ENCODE peak calls at places on chromosomes 7 and 10, in seven cellular contexts. C, G, A, U, M, H and E are unnamed samples.

GRCh38 chr7:72467237-72467636 is 55.1 kb upstream of the CALN1 start:
- DNase-seq in C (no peak), G (no peak), M (no peak), H (no peak), U (no peak), A (no peak), E (no peak)

GRCh38 chr7:29412912-29413311 is 150.7 kb upstream of the PRR15 start:
- DNase-seq in A (no peak), H (no peak), C (no peak), M (no peak), U (no peak), G (peak), E (no peak)

GRCh38 chr7:38321515-38321944 is 48.1 kb upstream of the TARP start:
- DNase-seq in M (no peak), H (no peak), U (no peak), A (no peak), G (no peak), C (no peak), E (no peak)

GRCh38 chr7:121546632-121547340 is 150.7 kb upstream of the FAM3C start:
- DNase-seq in A (no peak), C (no peak), H (no peak), U (no peak), M (no peak), G (no peak), E (no peak)

GRCh38 chr10:73517166-73517888 is 21.5 kb upstream of the PPP3CB start:
- DNase-seq in M (no peak), G (no peak), A (no peak), H (peak), C (no peak), U (no peak), E (no peak)

GRCh38 chr7:156178857-156179256 is 366.6 kb upstream of the SHH start:
- DNase-seq in M (no peak), A (no peak), U (no peak), H (no peak), G (no peak), C (no peak), E (no peak)

GRCh38 chr10:35432781-35433338 is 96.6 kb downstream of the CCNY start:
- DNase-seq in C (no peak), U (no peak), A (no peak), H (no peak), M (no peak), G (no peak), E (no peak)

GRCh38 chr7:13980474-13980873 is 9.0 kb downstream of the ETV1 start:
- DNase-seq in M (no peak), G (no peak), A (no peak), C (no peak), H (peak), U (no peak), E (no peak)

GRCh38 chr10:99467236-99467999 is 37.0 kb upstream of the GOT1 start:
- DNase-seq in C (no peak), M (no peak), A (no peak), G (no peak), U (no peak), H (no peak), E (peak)

GRCh38 chr7:151249034-151249731 is 689 bp upstream of the SMARCD3 start:
- DNase-seq in G (no peak), M (no peak), C (no peak), H (peak), U (no peak), A (peak), E (peak)

GRCh38 chr10:90856261-90856660 is 1.6 kb downstream of the HTR7 start:
- DNase-seq in M (no peak), C (no peak), G (no peak), H (no peak), A (no peak), U (no peak), E (no peak)

GRCh38 chr10:104795411-104795810 is 154.3 kb downstream of the SORCS3 start:
- DNase-seq in A (no peak), C (no peak), M (no peak), G (no peak), H (no peak), U (no peak), E (no peak)

GRCh38 chr10:72881291-72881690 is 12.2 kb upstream of the OIT3 start:
- DNase-seq in M (no peak), C (no peak), A (no peak), H (no peak), G (no peak), U (no peak), E (no peak)

DNA sequence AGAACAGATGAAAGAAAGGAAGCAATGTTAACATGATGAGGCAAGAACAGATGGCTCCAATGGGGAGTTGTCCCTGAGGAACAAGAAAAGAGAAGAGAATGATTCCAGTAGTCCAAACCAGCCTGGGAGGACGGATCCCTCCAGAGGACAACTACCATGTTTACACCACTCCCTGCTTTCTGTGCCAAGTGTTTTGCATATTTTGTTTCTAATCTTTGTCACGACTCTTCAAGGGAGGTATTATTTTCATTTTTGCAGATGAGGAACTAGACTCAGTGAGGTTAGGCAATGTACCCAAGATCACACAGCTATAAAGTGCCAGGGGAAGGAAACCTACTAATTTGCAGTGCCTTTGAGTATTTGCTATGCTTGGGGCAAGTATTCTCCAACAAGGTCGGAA is 116.2 kb downstream of the PARP12 start:
- DNase-seq in G (no peak), M (no peak), H (no peak), C (no peak), U (no peak), A (no peak), E (no peak)
- H3K4me2 ChIP-seq in G (no peak), M (no peak), H (no peak), C (no peak), U (no peak), A (no peak), E (no peak)

DNA sequence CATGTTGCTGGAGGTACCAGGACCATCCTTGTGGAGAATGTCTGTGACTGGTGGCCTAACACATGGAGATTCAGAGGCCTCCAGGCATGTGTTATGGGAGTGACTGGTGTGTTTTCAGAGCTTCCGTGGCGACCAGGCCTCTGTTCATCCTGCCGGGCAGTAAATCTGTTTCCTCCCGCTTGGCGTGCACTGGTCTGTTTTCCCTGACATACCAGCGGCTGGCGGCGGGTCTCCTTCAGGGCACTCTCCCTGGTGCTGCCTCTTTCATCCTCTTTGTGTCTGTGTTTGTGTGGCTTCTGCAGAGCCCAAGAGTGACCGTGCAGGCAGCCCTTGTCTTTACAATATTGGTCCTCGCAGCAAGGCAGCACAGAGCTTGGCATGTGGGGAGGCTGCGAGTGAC is 385.1 kb upstream of the MKI67 start:
- DNase-seq in H (no peak), U (no peak), C (no peak), G (no peak), A (no peak), M (no peak), E (no peak)
- TF ChIP-seq POLR2A in H (no peak), U (no peak), C (no peak), G (no peak), A (no peak), M (no peak), E (no peak)

DNA sequence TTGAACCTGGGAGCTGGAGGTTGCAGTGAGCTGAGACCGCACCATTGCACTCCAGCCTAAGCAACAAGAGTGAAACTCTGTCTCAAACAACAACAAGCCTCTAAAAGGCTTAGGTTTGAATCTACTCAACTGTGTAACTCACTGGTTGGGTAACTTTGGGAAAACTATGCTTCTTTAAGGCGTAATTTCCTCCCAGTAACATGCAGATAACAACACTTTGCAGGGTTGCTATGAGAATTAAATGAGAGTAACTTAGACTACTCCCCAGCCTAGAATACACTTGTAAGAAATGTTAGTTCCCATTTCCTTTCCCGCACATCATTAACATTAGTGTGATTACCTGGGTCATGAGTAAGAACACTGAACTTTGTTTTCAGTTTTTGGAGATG is 5.4 kb upstream of the MYPN start:
- DNase-seq in C (no peak), M (no peak), U (no peak), A (no peak), H (no peak), G (no peak), E (no peak)
- TF ChIP-seq MAX in C (no peak), M (no peak), U (no peak), A (no peak), H (no peak), G (no peak), E (no peak)

GRCh38 chr7:4840097-4840501 is 21.7 kb downstream of the PAPOLB start:
- DNase-seq in U (no peak), H (no peak), C (no peak), A (no peak), G (no peak), M (no peak), E (no peak)
- H3K4me2 ChIP-seq in U (no peak), H (no peak), C (no peak), A (no peak), G (no peak), M (no peak), E (no peak)

DNA sequence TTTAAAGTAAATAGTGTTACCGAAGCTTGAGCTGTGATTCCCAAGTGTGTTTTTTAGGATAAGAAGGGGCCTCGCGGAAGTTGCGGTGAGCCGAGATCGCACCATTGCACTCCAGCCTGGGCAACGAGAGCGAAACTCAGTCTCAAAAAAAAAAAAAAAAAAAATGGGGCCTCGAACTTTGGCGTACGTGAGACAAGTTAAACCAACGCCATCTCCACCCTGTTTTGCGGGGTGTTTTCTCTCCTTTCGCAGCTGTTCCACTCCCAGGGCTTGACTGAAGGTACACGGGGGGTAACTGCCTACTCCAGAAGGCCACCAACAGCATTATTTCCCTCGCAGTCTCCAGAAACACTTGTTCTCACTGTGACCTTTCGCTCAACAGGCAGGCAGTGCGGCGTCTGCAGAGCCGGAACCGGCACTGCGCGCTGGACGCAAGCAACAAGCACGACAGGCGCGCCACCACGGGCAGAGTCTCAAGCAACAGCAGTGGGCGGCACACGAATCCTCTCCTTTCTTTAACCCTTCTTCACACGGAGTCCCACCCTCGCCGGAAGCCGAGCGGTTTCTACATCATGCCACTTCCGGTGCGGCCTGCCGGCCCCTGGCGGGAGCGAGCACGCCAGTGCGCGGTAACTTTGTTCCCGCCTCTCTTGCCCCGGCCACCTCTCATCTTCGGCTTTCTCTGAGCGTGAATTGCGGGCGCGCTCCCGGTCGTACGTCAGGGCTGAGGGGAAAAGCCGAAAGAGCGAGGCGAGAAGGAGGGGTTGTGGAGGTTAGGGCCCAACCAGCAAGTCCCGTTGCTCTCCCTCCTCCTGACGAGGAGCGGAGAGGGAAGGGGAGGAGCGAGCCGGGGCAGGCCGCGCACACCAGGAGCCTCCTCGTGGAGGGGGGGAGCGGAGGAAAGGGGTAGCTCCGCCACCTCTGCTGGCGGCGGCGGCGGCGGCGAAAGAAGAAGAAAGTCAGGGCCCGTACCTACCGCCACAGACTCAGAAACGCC is 826 bp upstream of the CDK13 start:
- DNase-seq in G (peak), C (peak), U (peak), A (peak), M (peak), H (peak), E (peak)
- TF ChIP-seq POLR2A in G (no peak), C (peak), U (peak), A (peak), M (peak), H (peak), E (peak)

GRCh38 chr10:83577421-83577820 is 561.9 kb upstream of the GHITM start:
- DNase-seq in G (no peak), U (no peak), C (no peak), M (no peak), H (no peak), A (no peak), E (no peak)

GRCh38 chr10:83572036-83572435 is 567.3 kb upstream of the GHITM start:
- DNase-seq in M (no peak), A (no peak), U (no peak), G (no peak), C (no peak), H (no peak), E (no peak)

GRCh38 chr10:83580373-83581012 is 558.8 kb upstream of the GHITM start:
- DNase-seq in G (no peak), H (no peak), A (no peak), M (no peak), C (no peak), U (no peak), E (no peak)

GRCh38 chr10:83574770-83575169 is 564.5 kb upstream of the GHITM start:
- DNase-seq in G (no peak), M (no peak), H (no peak), C (no peak), A (no peak), U (no peak), E (no peak)
- TF ChIP-seq MAX in G (no peak), M (no peak), H (no peak), C (no peak), A (no peak), U (no peak), E (no peak)

GRCh38 chr7:143085109-143085508 is 33.0 kb downstream of the OR6V1 start:
- DNase-seq in A (no peak), C (no peak), G (no peak), M (no peak), U (no peak), H (no peak), E (no peak)
- H3K4me2 ChIP-seq in A (no peak), C (no peak), G (no peak), M (no peak), U (no peak), H (no peak), E (no peak)

GRCh38 chr7:100568936-100569844 is 4.5 kb downstream of the SAP25 start:
- DNase-seq in U (no peak), M (no peak), H (peak), G (peak), A (peak), C (peak), E (peak)

GRCh38 chr7:100567045-100567730 is 6.5 kb downstream of the SAP25 start:
- DNase-seq in C (no peak), U (no peak), A (no peak), H (no peak), G (no peak), M (no peak), E (no peak)

GRCh38 chr7:100567751-100568175 is 5.9 kb downstream of the SAP25 start:
- DNase-seq in M (no peak), C (no peak), U (no peak), G (peak), A (no peak), H (no peak), E (no peak)

GRCh38 chr7:100566018-100566531 is 7.6 kb downstream of the SAP25 start:
- DNase-seq in M (no peak), C (no peak), U (no peak), H (no peak), G (no peak), A (no peak), E (no peak)

DNA sequence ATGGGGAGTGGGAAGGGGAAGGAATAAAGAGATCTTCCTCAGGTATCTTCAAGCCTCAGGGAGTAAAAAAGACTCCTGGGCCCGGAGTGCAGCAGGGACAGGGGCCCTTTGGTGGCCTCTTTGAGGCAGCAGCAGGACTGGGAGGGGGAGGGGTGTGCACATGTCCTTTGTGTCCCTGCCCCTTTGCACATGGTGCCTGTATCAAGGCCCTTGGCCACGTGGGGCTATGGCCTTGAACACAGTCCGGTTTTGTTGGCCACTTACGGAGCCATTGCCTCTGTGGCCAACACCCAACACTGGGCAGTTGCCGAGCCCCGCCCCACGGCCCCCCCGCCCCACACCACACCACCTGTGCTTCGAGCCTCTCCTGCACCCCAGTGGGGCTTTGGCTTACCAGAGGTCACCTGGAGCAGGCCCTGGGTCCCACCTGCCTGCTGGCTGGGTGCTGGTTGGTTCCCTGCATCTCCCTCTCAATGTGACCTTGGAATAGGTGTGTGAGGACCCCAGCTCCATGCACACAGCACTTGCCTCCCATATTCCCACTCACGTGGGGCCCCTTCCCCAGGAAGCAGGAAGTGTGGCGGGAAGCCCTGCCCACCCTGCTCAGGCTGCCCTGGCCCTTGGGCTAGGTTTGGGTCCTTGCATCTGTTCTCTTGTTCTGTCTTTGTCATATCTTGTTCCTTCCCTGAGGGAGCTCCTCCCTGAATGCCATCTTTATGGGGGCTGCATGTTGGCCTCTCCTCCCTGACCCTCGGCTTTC is 5.3 kb downstream of the SAP25 start:
- DNase-seq in C (no peak), H (peak), U (no peak), M (no peak), A (no peak), G (peak), E (no peak)
- TF ChIP-seq POLR2A in C (no peak), H (no peak), U (no peak), M (no peak), A (no peak), G (no peak), E (peak)

DNA sequence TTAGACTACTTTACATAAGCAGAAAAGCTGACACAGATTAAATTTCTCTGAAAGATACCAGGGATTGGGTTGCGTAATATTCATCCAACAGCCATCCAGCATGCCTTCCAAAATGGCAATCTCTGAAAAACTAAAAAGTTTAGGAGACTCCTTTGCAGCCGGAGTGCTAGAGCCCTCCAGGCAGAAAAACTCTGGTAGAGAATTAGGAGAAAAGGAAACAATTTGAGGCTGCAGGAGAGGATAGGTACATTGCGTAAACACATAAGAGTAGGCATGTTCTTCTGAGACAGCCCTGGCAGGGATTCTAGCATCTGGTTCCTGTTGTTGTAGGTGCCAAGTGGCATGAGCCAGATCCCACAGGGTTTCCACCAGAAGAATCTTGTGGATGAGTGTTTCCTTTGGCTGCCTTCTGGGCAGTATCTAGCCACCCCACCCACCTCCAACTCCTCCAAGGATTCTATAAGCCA is 402.5 kb downstream of the HGF start:
- DNase-seq in U (no peak), A (no peak), G (no peak), C (no peak), M (no peak), H (no peak), E (peak)
- TF ChIP-seq MAX in U (no peak), A (no peak), G (no peak), C (no peak), M (no peak), H (no peak), E (no peak)

DNA sequence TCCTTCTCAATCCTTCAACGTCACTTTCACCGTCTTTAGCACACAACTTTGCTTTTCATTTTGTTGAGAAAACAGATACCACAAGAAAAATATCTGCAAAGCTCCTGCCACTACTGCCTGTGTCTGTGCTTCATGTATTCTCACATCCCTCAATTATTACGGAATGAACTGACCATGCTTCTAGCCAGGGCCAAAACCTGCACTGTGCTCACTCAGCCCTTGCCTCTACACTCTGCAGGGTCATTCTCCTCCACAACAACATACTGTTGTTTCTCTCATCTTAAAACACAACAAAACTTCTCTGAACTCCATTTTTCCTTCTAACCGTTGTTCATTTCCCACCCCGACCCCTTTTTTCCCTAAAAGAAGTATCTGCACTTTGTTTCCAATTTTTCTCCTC is 29.5 kb downstream of the BMPR1A start:
- DNase-seq in U (no peak), G (no peak), M (no peak), H (no peak), C (no peak), A (no peak), E (no peak)
- H3K4me2 ChIP-seq in U (no peak), G (no peak), M (no peak), H (no peak), C (peak), A (no peak), E (no peak)